ENCODE peak calls at places on chromosomes 6 and 20, in five cellular contexts. One of them, this sample, is unnamed. For H3F3A and H3K79me2, the result is how much of the 10 kb centered on the place peaks cover.

GRCh38 chr6:16388488-16388887 is 150.1 kb downstream of the GMPR start:
- DNase-seq in GM23338: no peak
- DNase-seq in PC-9: no peak
- DNase-seq in GM23248: no peak
- DNase-seq in SK-N-SH: no peak
- DNase-seq in this sample: no peak

GRCh38 chr6:35140991-35141720 is at the start of gene TCP11:
- DNase-seq in GM23338: peak
- DNase-seq in PC-9: no peak
- DNase-seq in GM23248: peak
- DNase-seq in SK-N-SH: peak
- DNase-seq in this sample: no peak

GRCh38 chr6:56079761-56080540 is 167.4 kb downstream of the COL21A1 start:
- DNase-seq in GM23338: no peak
- DNase-seq in PC-9: no peak
- DNase-seq in GM23248: peak
- DNase-seq in SK-N-SH: no peak
- DNase-seq in this sample: no peak

GRCh38 chr6:18070486-18070885 is 52.0 kb downstream of the NHLRC1 start:
- DNase-seq in GM23338: no peak
- DNase-seq in PC-9: no peak
- DNase-seq in GM23248: no peak
- DNase-seq in SK-N-SH: no peak
- DNase-seq in this sample: no peak

GRCh38 chr20:1374246-1374645 is 18.6 kb downstream of the FKBP1A start:
- DNase-seq in GM23338: no peak
- DNase-seq in PC-9: no peak
- DNase-seq in GM23248: no peak
- DNase-seq in SK-N-SH: no peak
- DNase-seq in this sample: no peak

GRCh38 chr6:25217275-25217674 is 61.9 kb upstream of the CARMIL1 start:
- DNase-seq in GM23338: no peak
- DNase-seq in PC-9: no peak
- DNase-seq in GM23248: peak
- DNase-seq in SK-N-SH: no peak
- DNase-seq in this sample: no peak

GRCh38 chr6:135036731-135037420 is 17.7 kb downstream of the HBS1L start:
- DNase-seq in GM23338: no peak
- DNase-seq in PC-9: no peak
- DNase-seq in GM23248: no peak
- DNase-seq in SK-N-SH: no peak
- DNase-seq in this sample: no peak

GRCh38 chr6:144896296-144896695 is 611.2 kb downstream of the UTRN start:
- DNase-seq in GM23338: no peak
- DNase-seq in PC-9: no peak
- DNase-seq in GM23248: no peak
- DNase-seq in SK-N-SH: no peak
- DNase-seq in this sample: no peak

GRCh38 chr6:119100115-119100514 is 21.7 kb upstream of the FAM184A start:
- DNase-seq in GM23338: no peak
- DNase-seq in PC-9: no peak
- DNase-seq in GM23248: no peak
- DNase-seq in SK-N-SH: no peak
- DNase-seq in this sample: no peak

GRCh38 chr20:2866236-2866635 is 7.0 kb upstream of the PTPRA start:
- DNase-seq in GM23338: no peak
- DNase-seq in PC-9: no peak
- DNase-seq in GM23248: no peak
- DNase-seq in SK-N-SH: no peak
- DNase-seq in this sample: no peak

GRCh38 chr6:156175971-156176421 is 601.2 kb upstream of the ARID1B start:
- DNase-seq in GM23338: peak
- DNase-seq in PC-9: no peak
- DNase-seq in GM23248: no peak
- DNase-seq in SK-N-SH: peak
- DNase-seq in this sample: peak

GRCh38 chr6:85482206-85483040 is 32.5 kb downstream of the NT5E start:
- DNase-seq in GM23338: no peak
- DNase-seq in PC-9: no peak
- DNase-seq in GM23248: peak
- DNase-seq in SK-N-SH: no peak
- DNase-seq in this sample: no peak

GRCh38 chr6:35750557-35750956 is 13.7 kb downstream of the ARMC12 start:
- DNase-seq in GM23338: no peak
- DNase-seq in PC-9: no peak
- DNase-seq in GM23248: no peak
- DNase-seq in SK-N-SH: no peak
- DNase-seq in this sample: no peak

GRCh38 chr6:35046862-35047261 is 94.3 kb downstream of the TCP11 start:
- DNase-seq in GM23338: no peak
- DNase-seq in PC-9: no peak
- DNase-seq in GM23248: peak
- DNase-seq in SK-N-SH: no peak
- DNase-seq in this sample: no peak

GRCh38 chr6:135212020-135212806 is 31.1 kb downstream of the MYB start:
- DNase-seq in GM23338: no peak
- DNase-seq in PC-9: peak
- DNase-seq in GM23248: peak
- DNase-seq in SK-N-SH: no peak
- DNase-seq in this sample: no peak

GRCh38 chr6:88629838-88630462 is 333.5 kb downstream of the RNGTT start:
- DNase-seq in GM23338: peak
- DNase-seq in PC-9: no peak
- DNase-seq in GM23248: no peak
- DNase-seq in SK-N-SH: no peak
- DNase-seq in this sample: peak

GRCh38 chr20:43988451-43988850 is 73.8 kb downstream of the TOX2 start:
- DNase-seq in GM23338: no peak
- DNase-seq in PC-9: no peak
- DNase-seq in GM23248: no peak
- DNase-seq in SK-N-SH: no peak
- DNase-seq in this sample: no peak
- H3K4me3 ChIP-seq in GM23338: no peak
- H3K4me3 ChIP-seq in PC-9: no peak
- H3K4me3 ChIP-seq in GM23248: no peak
- H3K4me3 ChIP-seq in SK-N-SH: no peak
- H3K4me3 ChIP-seq in this sample: no peak

GRCh38 chr20:13753436-13754036 is 31.2 kb downstream of the ESF1 start:
- DNase-seq in GM23338: no peak
- DNase-seq in PC-9: no peak
- DNase-seq in GM23248: no peak
- DNase-seq in SK-N-SH: no peak
- DNase-seq in this sample: no peak
- H3F3A ChIP-seq in GM23338: under half
- H3F3A ChIP-seq in PC-9: under half
- H3F3A ChIP-seq in GM23248: under half
- H3F3A ChIP-seq in SK-N-SH: under half
- H3F3A ChIP-seq in this sample: under half

DNA sequence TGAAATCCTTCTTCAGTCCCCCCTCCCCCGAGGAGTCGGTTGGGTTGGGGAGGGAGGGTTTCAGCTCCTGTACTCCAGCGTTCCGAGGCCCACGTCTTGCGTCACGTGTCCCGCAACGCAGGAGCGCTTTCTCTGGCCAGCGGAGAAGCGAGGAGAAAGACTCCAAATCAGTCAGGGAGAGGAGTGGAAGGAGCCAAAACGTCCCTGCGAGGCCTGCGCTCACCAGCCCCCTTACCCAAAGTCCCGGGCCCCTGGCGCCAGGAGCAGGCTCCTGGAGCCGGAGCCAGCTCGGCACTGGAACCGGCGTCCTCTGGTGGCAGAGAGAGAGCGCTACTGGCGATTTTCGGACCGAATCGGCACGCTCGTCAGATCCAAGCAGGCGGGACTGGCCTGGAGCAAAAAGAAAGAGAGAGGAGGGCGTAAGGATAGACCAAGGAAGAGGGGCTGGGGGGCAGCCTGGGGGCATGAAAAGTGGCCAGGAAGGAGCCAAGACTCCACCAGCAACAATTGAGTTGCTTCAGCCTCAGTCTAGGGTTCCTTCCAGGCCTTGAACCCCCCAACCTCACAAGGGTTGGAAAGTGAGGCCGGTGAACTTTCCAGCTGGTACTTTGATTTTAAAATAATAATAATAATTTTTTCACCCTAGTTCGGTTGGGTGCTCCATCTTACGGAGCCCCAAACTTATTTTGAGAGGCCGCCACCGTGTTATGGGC is at the start of gene GNAS:
- DNase-seq in GM23338: peak
- DNase-seq in PC-9: peak
- DNase-seq in GM23248: peak
- DNase-seq in SK-N-SH: peak
- DNase-seq in this sample: peak
- H3K79me2 ChIP-seq in GM23338: half or more
- H3K79me2 ChIP-seq in PC-9: under half
- H3K79me2 ChIP-seq in GM23248: under half
- H3K79me2 ChIP-seq in SK-N-SH: under half
- H3K79me2 ChIP-seq in this sample: under half

GRCh38 chr6:32868257-32868788 is 14.3 kb downstream of the PSMB9 start:
- DNase-seq in GM23338: peak
- DNase-seq in PC-9: peak
- DNase-seq in GM23248: peak
- DNase-seq in SK-N-SH: peak
- DNase-seq in this sample: peak
- H3K4me3 ChIP-seq in GM23338: no peak
- H3K4me3 ChIP-seq in PC-9: no peak
- H3K4me3 ChIP-seq in GM23248: no peak
- H3K4me3 ChIP-seq in SK-N-SH: no peak
- H3K4me3 ChIP-seq in this sample: no peak

GRCh38 chr20:17955302-17955701 is 13.3 kb downstream of the SNX5 start:
- DNase-seq in GM23338: no peak
- DNase-seq in PC-9: no peak
- DNase-seq in GM23248: no peak
- DNase-seq in SK-N-SH: no peak
- DNase-seq in this sample: no peak

GRCh38 chr20:17957505-17958325 is 10.9 kb downstream of the SNX5 start:
- DNase-seq in GM23338: no peak
- DNase-seq in PC-9: no peak
- DNase-seq in GM23248: no peak
- DNase-seq in SK-N-SH: no peak
- DNase-seq in this sample: no peak

GRCh38 chr20:17953935-17954334 is 14.7 kb downstream of the SNX5 start:
- DNase-seq in GM23338: no peak
- DNase-seq in PC-9: no peak
- DNase-seq in GM23248: no peak
- DNase-seq in SK-N-SH: no peak
- DNase-seq in this sample: no peak

GRCh38 chr20:17958326-17959256 is 10.0 kb downstream of the SNX5 start:
- DNase-seq in GM23338: peak
- DNase-seq in PC-9: no peak
- DNase-seq in GM23248: peak
- DNase-seq in SK-N-SH: no peak
- DNase-seq in this sample: no peak

DNA sequence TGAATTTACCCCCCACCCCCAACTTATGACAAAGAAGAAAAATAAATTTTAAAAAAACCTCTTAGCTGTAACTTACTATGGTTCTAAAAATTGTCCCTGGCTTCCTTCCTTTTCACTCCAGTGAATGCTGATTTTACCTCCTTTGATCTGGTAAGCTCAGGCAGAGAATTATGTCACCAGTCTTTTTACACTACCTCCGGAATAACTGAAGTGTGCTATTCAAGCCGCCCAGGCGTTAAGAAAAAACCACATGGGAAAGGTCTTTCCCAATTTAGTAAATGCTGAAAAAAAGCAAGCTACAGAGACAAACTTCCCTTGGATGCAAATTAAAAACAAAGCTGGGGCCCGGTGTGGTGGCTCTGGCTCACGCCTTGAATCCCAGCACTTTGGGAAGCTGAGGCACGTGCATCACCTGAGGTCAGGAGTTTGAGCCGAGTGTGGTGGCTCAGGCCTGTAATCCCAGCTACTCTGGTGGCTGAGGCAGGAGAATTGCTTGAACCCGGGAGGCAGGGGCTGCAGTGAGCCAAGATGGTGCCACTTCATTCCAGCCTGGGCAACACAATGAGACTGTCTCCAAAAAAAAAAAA is 12.4 kb downstream of the SNX5 start:
- DNase-seq in GM23338: no peak
- DNase-seq in PC-9: no peak
- DNase-seq in GM23248: no peak
- DNase-seq in SK-N-SH: no peak
- DNase-seq in this sample: no peak
- H3F3A ChIP-seq in GM23338: under half
- H3F3A ChIP-seq in PC-9: under half
- H3F3A ChIP-seq in GM23248: half or more
- H3F3A ChIP-seq in SK-N-SH: under half
- H3F3A ChIP-seq in this sample: under half

GRCh38 chr6:75612921-75613534 is 11.3 kb downstream of the SENP6 start:
- DNase-seq in GM23338: no peak
- DNase-seq in PC-9: no peak
- DNase-seq in GM23248: peak
- DNase-seq in SK-N-SH: no peak
- DNase-seq in this sample: no peak
- H3K79me2 ChIP-seq in GM23338: half or more
- H3K79me2 ChIP-seq in PC-9: half or more
- H3K79me2 ChIP-seq in GM23248: half or more
- H3K79me2 ChIP-seq in SK-N-SH: half or more
- H3K79me2 ChIP-seq in this sample: half or more

GRCh38 chr6:11053307-11053706 is 9.2 kb upstream of the ELOVL2 start:
- DNase-seq in GM23338: no peak
- DNase-seq in PC-9: no peak
- DNase-seq in GM23248: no peak
- DNase-seq in SK-N-SH: no peak
- DNase-seq in this sample: no peak
- H3K4me3 ChIP-seq in GM23338: no peak
- H3K4me3 ChIP-seq in PC-9: no peak
- H3K4me3 ChIP-seq in GM23248: no peak
- H3K4me3 ChIP-seq in SK-N-SH: no peak
- H3K4me3 ChIP-seq in this sample: no peak

GRCh38 chr20:10960416-10960815 is 286.6 kb upstream of the JAG1 start:
- DNase-seq in GM23338: no peak
- DNase-seq in PC-9: no peak
- DNase-seq in GM23248: no peak
- DNase-seq in SK-N-SH: no peak
- DNase-seq in this sample: no peak
- H3F3A ChIP-seq in GM23338: under half
- H3F3A ChIP-seq in PC-9: under half
- H3F3A ChIP-seq in GM23248: under half
- H3F3A ChIP-seq in SK-N-SH: under half
- H3F3A ChIP-seq in this sample: under half